ENCODE peak calls at places on chromosomes 4 and X, in eight cellular contexts. One of them, this sample, is unnamed.

GRCh38 chr4:89509708-89510269 is 202.2 kb upstream of the GPRIN3 start:
- DNase-seq in MM.1S: peak; percentile 93
- DNase-seq in pancreas: no peak
- DNase-seq in GM23248: peak; percentile 72
- DNase-seq in adrenal gland: no peak
- DNase-seq in colonic mucosa: no peak
- DNase-seq in HepG2: no peak
- DNase-seq in right lobe of liver: no peak
- DNase-seq in this sample: no peak

GRCh38 chr4:76639292-76639691 is 204.3 kb downstream of the SHROOM3 start:
- DNase-seq in pancreas: no peak
- DNase-seq in right lobe of liver: no peak
- DNase-seq in MM.1S: no peak
- DNase-seq in HepG2: no peak
- DNase-seq in adrenal gland: no peak
- DNase-seq in GM23248: peak; percentile 70
- DNase-seq in colonic mucosa: no peak
- DNase-seq in this sample: no peak

GRCh38 chr4:156762851-156763250 is 208.7 kb downstream of the PDGFC start:
- DNase-seq in MM.1S: no peak
- DNase-seq in HepG2: no peak
- DNase-seq in GM23248: no peak
- DNase-seq in adrenal gland: peak; percentile 63
- DNase-seq in colonic mucosa: no peak
- DNase-seq in right lobe of liver: no peak
- DNase-seq in pancreas: no peak
- DNase-seq in this sample: no peak

GRCh38 chr4:150867148-150867547 is 147.9 kb downstream of the LRBA start:
- DNase-seq in GM23248: peak; percentile 88
- DNase-seq in right lobe of liver: no peak
- DNase-seq in MM.1S: peak; percentile 89
- DNase-seq in HepG2: peak; percentile 76
- DNase-seq in pancreas: peak; percentile 30
- DNase-seq in adrenal gland: peak; percentile 41
- DNase-seq in colonic mucosa: peak; percentile 50
- DNase-seq in this sample: no peak

GRCh38 chr4:81562093-81562492 is 90.4 kb upstream of the RASGEF1B start:
- DNase-seq in HepG2: no peak
- DNase-seq in pancreas: no peak
- DNase-seq in MM.1S: peak; percentile 85
- DNase-seq in adrenal gland: no peak
- DNase-seq in colonic mucosa: no peak
- DNase-seq in GM23248: no peak
- DNase-seq in right lobe of liver: no peak
- DNase-seq in this sample: no peak

GRCh38 chr4:82560853-82561744 is 689 bp downstream of the TMEM150C start:
- DNase-seq in adrenal gland: peak; percentile 22
- DNase-seq in right lobe of liver: peak; percentile 44
- DNase-seq in MM.1S: no peak
- DNase-seq in HepG2: no peak
- DNase-seq in pancreas: no peak
- DNase-seq in GM23248: peak; percentile 36
- DNase-seq in colonic mucosa: no peak
- DNase-seq in this sample: no peak

GRCh38 chr4:72275381-72275780 is 243.6 kb downstream of the NPFFR2 start:
- DNase-seq in HepG2: no peak
- DNase-seq in adrenal gland: no peak
- DNase-seq in pancreas: no peak
- DNase-seq in MM.1S: no peak
- DNase-seq in colonic mucosa: no peak
- DNase-seq in GM23248: peak; percentile 37
- DNase-seq in right lobe of liver: no peak
- DNase-seq in this sample: no peak

GRCh38 chr4:92516450-92516849 is 212.7 kb downstream of the GRID2 start:
- DNase-seq in MM.1S: no peak
- DNase-seq in pancreas: no peak
- DNase-seq in adrenal gland: no peak
- DNase-seq in HepG2: no peak
- DNase-seq in GM23248: no peak
- DNase-seq in right lobe of liver: no peak
- DNase-seq in colonic mucosa: no peak
- DNase-seq in this sample: no peak

GRCh38 chrX:53239474-53239873 is 14.5 kb upstream of the KDM5C start:
- DNase-seq in HepG2: peak; percentile 35
- DNase-seq in pancreas: no peak
- DNase-seq in GM23248: no peak
- DNase-seq in MM.1S: peak; percentile 11
- DNase-seq in adrenal gland: no peak
- DNase-seq in colonic mucosa: no peak
- DNase-seq in right lobe of liver: no peak
- DNase-seq in this sample: no peak

DNA sequence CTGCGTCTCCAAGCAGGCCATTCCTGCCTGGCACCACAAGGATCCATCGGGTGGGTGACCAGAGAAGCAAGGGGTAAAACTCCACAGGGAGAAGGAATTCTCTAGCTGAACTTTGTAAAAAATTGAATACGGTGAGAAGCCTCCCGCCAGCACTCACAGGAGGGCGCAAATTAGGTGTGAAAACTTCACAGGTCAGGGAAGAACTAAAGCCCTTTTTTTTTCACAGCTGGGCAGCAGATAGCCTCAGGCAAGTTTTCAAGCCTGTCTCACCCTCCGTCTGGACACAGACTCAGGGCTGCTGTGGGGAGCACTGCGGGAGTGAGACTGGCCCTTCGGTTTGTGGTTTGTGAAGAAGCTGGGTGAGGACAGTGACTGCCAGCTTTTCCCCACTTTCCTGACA is 224.1 kb upstream of the FGF16 start:
- DNase-seq in HepG2: no peak
- DNase-seq in pancreas: no peak
- DNase-seq in right lobe of liver: no peak
- DNase-seq in MM.1S: no peak
- DNase-seq in colonic mucosa: no peak
- DNase-seq in adrenal gland: no peak
- DNase-seq in GM23248: no peak
- DNase-seq in this sample: no peak
- H3K27ac ChIP-seq in HepG2: no peak overlapping the region
- H3K27ac ChIP-seq in pancreas: no peak overlapping the region
- H3K27ac ChIP-seq in right lobe of liver: no peak overlapping the region
- H3K27ac ChIP-seq in MM.1S: no peak overlapping the region
- H3K27ac ChIP-seq in colonic mucosa: no peak overlapping the region
- H3K27ac ChIP-seq in adrenal gland: no peak overlapping the region
- H3K27ac ChIP-seq in GM23248: no peak overlapping the region
- H3K27ac ChIP-seq in this sample: no peak overlapping the region

GRCh38 chr4:2254665-2255500 is 7.0 kb downstream of the MXD4 start:
- DNase-seq in GM23248: no peak
- DNase-seq in adrenal gland: no peak
- DNase-seq in HepG2: no peak
- DNase-seq in colonic mucosa: peak; percentile 14
- DNase-seq in pancreas: peak; percentile 12
- DNase-seq in right lobe of liver: no peak
- DNase-seq in MM.1S: no peak
- DNase-seq in this sample: peak; percentile 17

GRCh38 chr4:2256781-2257191 is 5.1 kb downstream of the MXD4 start:
- DNase-seq in pancreas: peak; percentile 14
- DNase-seq in MM.1S: no peak
- DNase-seq in HepG2: no peak
- DNase-seq in colonic mucosa: peak; percentile 18
- DNase-seq in right lobe of liver: peak; percentile 31
- DNase-seq in adrenal gland: peak; percentile 56
- DNase-seq in GM23248: no peak
- DNase-seq in this sample: no peak

GRCh38 chr4:2256156-2256731 is 5.7 kb downstream of the MXD4 start:
- DNase-seq in adrenal gland: peak; percentile 36
- DNase-seq in GM23248: no peak
- DNase-seq in HepG2: no peak
- DNase-seq in colonic mucosa: peak; percentile 18
- DNase-seq in MM.1S: no peak
- DNase-seq in right lobe of liver: peak; percentile 20
- DNase-seq in pancreas: peak; percentile 13
- DNase-seq in this sample: peak; percentile 4

GRCh38 chr4:2257361-2258001 is 4.4 kb downstream of the MXD4 start:
- DNase-seq in pancreas: peak; percentile 13
- DNase-seq in MM.1S: no peak
- DNase-seq in GM23248: no peak
- DNase-seq in adrenal gland: peak; percentile 29
- DNase-seq in right lobe of liver: peak; percentile 14
- DNase-seq in colonic mucosa: peak; percentile 15
- DNase-seq in HepG2: no peak
- DNase-seq in this sample: peak; percentile 7

GRCh38 chr4:2255501-2256155 is 6.3 kb downstream of the MXD4 start:
- DNase-seq in HepG2: no peak
- DNase-seq in GM23248: no peak
- DNase-seq in colonic mucosa: peak; percentile 17
- DNase-seq in adrenal gland: peak; percentile 22
- DNase-seq in pancreas: peak; percentile 19
- DNase-seq in right lobe of liver: peak; percentile 25
- DNase-seq in MM.1S: no peak
- DNase-seq in this sample: no peak
- H3K4me1 ChIP-seq in HepG2: peaks cover 15% of the 10 kb centered on the region
- H3K4me1 ChIP-seq in GM23248: peaks cover 8% of the 10 kb centered on the region
- H3K4me1 ChIP-seq in colonic mucosa: peaks cover 8% of the 10 kb centered on the region
- H3K4me1 ChIP-seq in adrenal gland: peaks cover 55% of the 10 kb centered on the region
- H3K4me1 ChIP-seq in pancreas: no peaks in the 10 kb centered on the region
- H3K4me1 ChIP-seq in right lobe of liver: peaks cover 23% of the 10 kb centered on the region
- H3K4me1 ChIP-seq in MM.1S: peaks cover 2% of the 10 kb centered on the region
- H3K4me1 ChIP-seq in this sample: peaks cover 9% of the 10 kb centered on the region

GRCh38 chr4:729336-730315 is 24.0 kb downstream of the PCGF3 start:
- DNase-seq in right lobe of liver: no peak
- DNase-seq in MM.1S: no peak
- DNase-seq in colonic mucosa: no peak
- DNase-seq in GM23248: no peak
- DNase-seq in HepG2: no peak
- DNase-seq in adrenal gland: no peak
- DNase-seq in pancreas: no peak
- DNase-seq in this sample: no peak

GRCh38 chr4:727576-727975 is 21.9 kb downstream of the PCGF3 start:
- DNase-seq in HepG2: no peak
- DNase-seq in MM.1S: no peak
- DNase-seq in right lobe of liver: no peak
- DNase-seq in pancreas: no peak
- DNase-seq in adrenal gland: no peak
- DNase-seq in GM23248: no peak
- DNase-seq in colonic mucosa: no peak
- DNase-seq in this sample: no peak

GRCh38 chr4:732480-732879 is 26.8 kb downstream of the PCGF3 start:
- DNase-seq in right lobe of liver: no peak
- DNase-seq in colonic mucosa: no peak
- DNase-seq in pancreas: no peak
- DNase-seq in adrenal gland: no peak
- DNase-seq in GM23248: no peak
- DNase-seq in HepG2: no peak
- DNase-seq in MM.1S: no peak
- DNase-seq in this sample: no peak

GRCh38 chr4:732911-733630 is 27.4 kb downstream of the PCGF3 start:
- DNase-seq in MM.1S: no peak
- DNase-seq in pancreas: no peak
- DNase-seq in GM23248: no peak
- DNase-seq in colonic mucosa: no peak
- DNase-seq in adrenal gland: no peak
- DNase-seq in right lobe of liver: no peak
- DNase-seq in HepG2: no peak
- DNase-seq in this sample: no peak

GRCh38 chr4:730511-730910 is 24.9 kb downstream of the PCGF3 start:
- DNase-seq in colonic mucosa: no peak
- DNase-seq in MM.1S: no peak
- DNase-seq in pancreas: no peak
- DNase-seq in GM23248: no peak
- DNase-seq in adrenal gland: no peak
- DNase-seq in HepG2: no peak
- DNase-seq in right lobe of liver: no peak
- DNase-seq in this sample: no peak
- H3K36me3 ChIP-seq in colonic mucosa: peaks cover 27% of the 10 kb centered on the region
- H3K36me3 ChIP-seq in MM.1S: no peaks in the 10 kb centered on the region
- H3K36me3 ChIP-seq in pancreas: peaks cover 4% of the 10 kb centered on the region
- H3K36me3 ChIP-seq in GM23248: peaks cover 15% of the 10 kb centered on the region
- H3K36me3 ChIP-seq in adrenal gland: no peaks in the 10 kb centered on the region
- H3K36me3 ChIP-seq in HepG2: peaks cover 12% of the 10 kb centered on the region
- H3K36me3 ChIP-seq in right lobe of liver: peaks cover 30% of the 10 kb centered on the region
- H3K36me3 ChIP-seq in this sample: peaks cover 11% of the 10 kb centered on the region

GRCh38 chr4:909821-910220 is 22.3 kb downstream of the GAK start:
- DNase-seq in pancreas: no peak
- DNase-seq in right lobe of liver: no peak
- DNase-seq in GM23248: no peak
- DNase-seq in adrenal gland: no peak
- DNase-seq in HepG2: no peak
- DNase-seq in colonic mucosa: no peak
- DNase-seq in MM.1S: no peak
- DNase-seq in this sample: no peak
- H3K27ac ChIP-seq in pancreas: no peak overlapping the region
- H3K27ac ChIP-seq in right lobe of liver: no peak overlapping the region
- H3K27ac ChIP-seq in GM23248: no peak overlapping the region
- H3K27ac ChIP-seq in adrenal gland: no peak overlapping the region
- H3K27ac ChIP-seq in HepG2: no peak overlapping the region
- H3K27ac ChIP-seq in colonic mucosa: no peak overlapping the region
- H3K27ac ChIP-seq in MM.1S: no peak overlapping the region
- H3K27ac ChIP-seq in this sample: no peak overlapping the region

DNA sequence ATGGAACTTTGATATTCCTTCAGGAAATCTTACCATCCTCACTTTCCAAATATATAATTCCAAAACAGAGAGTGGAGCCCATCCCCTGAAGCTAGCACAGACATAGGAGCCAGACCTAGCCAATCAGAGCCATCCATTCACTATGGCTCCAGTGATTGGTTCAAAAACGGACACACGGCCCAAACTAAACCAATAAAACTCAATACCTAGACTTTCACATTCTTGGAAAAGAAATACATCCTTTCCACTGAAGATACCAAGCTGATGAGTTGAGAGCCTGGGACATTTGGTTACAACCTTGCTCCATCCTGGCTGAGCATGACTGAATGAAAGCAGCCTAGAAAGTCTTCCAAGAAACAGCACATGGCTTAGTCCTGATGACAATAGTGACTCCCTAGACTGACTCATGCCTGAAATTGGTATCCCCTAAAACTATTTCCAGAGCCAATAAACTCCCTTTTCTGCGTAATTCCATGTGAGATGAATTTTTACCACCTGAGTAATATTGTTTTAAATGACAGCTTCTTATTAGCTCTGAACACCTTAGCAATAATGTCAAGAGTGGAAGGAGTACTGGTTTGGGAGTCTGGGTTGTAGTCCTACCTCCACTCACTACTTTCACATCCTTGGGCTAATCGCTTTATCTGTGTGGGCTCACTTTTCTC is 189.6 kb upstream of the LNX1 start:
- DNase-seq in right lobe of liver: no peak
- DNase-seq in HepG2: no peak
- DNase-seq in MM.1S: no peak
- DNase-seq in GM23248: peak; percentile 77
- DNase-seq in pancreas: no peak
- DNase-seq in colonic mucosa: no peak
- DNase-seq in adrenal gland: no peak
- DNase-seq in this sample: no peak
- H3K4me1 ChIP-seq in right lobe of liver: peaks cover 11% of the 10 kb centered on the region
- H3K4me1 ChIP-seq in HepG2: peaks cover 28% of the 10 kb centered on the region
- H3K4me1 ChIP-seq in MM.1S: no peaks in the 10 kb centered on the region
- H3K4me1 ChIP-seq in GM23248: peaks cover 33% of the 10 kb centered on the region
- H3K4me1 ChIP-seq in pancreas: no peaks in the 10 kb centered on the region
- H3K4me1 ChIP-seq in colonic mucosa: no peaks in the 10 kb centered on the region
- H3K4me1 ChIP-seq in adrenal gland: peaks cover 8% of the 10 kb centered on the region
- H3K4me1 ChIP-seq in this sample: no peaks in the 10 kb centered on the region

GRCh38 chr4:122346036-122346435 is 32.8 kb upstream of the ADAD1 start:
- DNase-seq in pancreas: no peak
- DNase-seq in colonic mucosa: no peak
- DNase-seq in right lobe of liver: no peak
- DNase-seq in GM23248: peak; percentile 61
- DNase-seq in adrenal gland: no peak
- DNase-seq in MM.1S: no peak
- DNase-seq in HepG2: no peak
- DNase-seq in this sample: no peak
- H3K36me3 ChIP-seq in pancreas: no peaks in the 10 kb centered on the region
- H3K36me3 ChIP-seq in colonic mucosa: peaks cover 13% of the 10 kb centered on the region
- H3K36me3 ChIP-seq in right lobe of liver: peaks cover 16% of the 10 kb centered on the region
- H3K36me3 ChIP-seq in GM23248: peaks cover 47% of the 10 kb centered on the region
- H3K36me3 ChIP-seq in adrenal gland: no peaks in the 10 kb centered on the region
- H3K36me3 ChIP-seq in MM.1S: no peaks in the 10 kb centered on the region
- H3K36me3 ChIP-seq in HepG2: peaks cover 4% of the 10 kb centered on the region
- H3K36me3 ChIP-seq in this sample: peaks cover 19% of the 10 kb centered on the region